ENCODE peak calls at places on chromosomes 7 and 10, in five cellular contexts. B, J, G, T and C are unnamed samples.

GRCh38 chr7:138208010-138208634 is 131.9 kb downstream of the AKR1D1 start:
- DNase-seq in B (no peak), J (no peak), G (no peak), T (no peak), C (no peak)

GRCh38 chr7:135943266-135943889 is 33.8 kb downstream of the MTPN start:
- DNase-seq in B (no peak), J (no peak), G (no peak), T (no peak), C (no peak)

GRCh38 chr10:110285501-110285900 is 19.2 kb downstream of the SMNDC1 start:
- DNase-seq in B (no peak), J (no peak), G (no peak), T (peak), C (no peak)

GRCh38 chr7:75617634-75618234 is 121.0 kb downstream of the HIP1 start:
- DNase-seq in B (peak), J (peak), G (peak), T (no peak), C (no peak)

GRCh38 chr7:149456770-149457421 is 4.0 kb downstream of the ZNF777 start:
- DNase-seq in B (no peak), J (peak), G (no peak), T (no peak), C (no peak)

GRCh38 chr7:63117-63480 is 129.3 kb upstream of the FAM20C start:
- DNase-seq in B (no peak), J (no peak), G (no peak), T (no peak), C (no peak)

GRCh38 chr10:111990734-111991133 is 192.8 kb downstream of the GPAM start:
- DNase-seq in B (no peak), J (no peak), G (no peak), T (peak), C (peak)

GRCh38 chr7:96211954-96212353 is 109.9 kb downstream of the SLC25A13 start:
- DNase-seq in B (no peak), J (no peak), G (no peak), T (peak), C (no peak)

GRCh38 chr7:144653449-144653848 is 182.4 kb downstream of the TPK1 start:
- DNase-seq in B (no peak), J (no peak), G (no peak), T (no peak), C (no peak)

GRCh38 chr10:13891542-13892431 is 305.0 kb downstream of the PRPF18 start:
- DNase-seq in B (no peak), J (no peak), G (no peak), T (peak), C (no peak)

GRCh38 chr10:60351191-60351853 is 38.4 kb downstream of the ANK3 start:
- DNase-seq in B (no peak), J (no peak), G (no peak), T (no peak), C (no peak)

GRCh38 chr7:12647364-12648219 is 39.8 kb upstream of the ARL4A start:
- DNase-seq in B (no peak), J (peak), G (no peak), T (peak), C (no peak)

GRCh38 chr7:127776776-127777390 is 124.9 kb downstream of the SND1 start:
- DNase-seq in B (no peak), J (peak), G (no peak), T (no peak), C (no peak)

GRCh38 chr10:75477681-75478080 is 46.3 kb downstream of the LRMDA start:
- DNase-seq in B (no peak), J (no peak), G (no peak), T (no peak), C (peak)

GRCh38 chr10:95035343-95036283 is 33.7 kb downstream of the CYP2C8 start:
- DNase-seq in B (no peak), J (no peak), G (no peak), T (no peak), C (no peak)

GRCh38 chr10:92517034-92517655 is 56.7 kb downstream of the IDE start:
- DNase-seq in B (peak), J (peak), G (peak), T (peak), C (peak)

GRCh38 chr7:4416436-4417092 is 265.5 kb upstream of the FOXK1 start:
- DNase-seq in B (no peak), J (peak), G (peak), T (no peak), C (peak)

GRCh38 chr7:150668472-150668911 is 17.0 kb upstream of the GIMAP2 start:
- DNase-seq in B (peak), J (no peak), G (no peak), T (no peak), C (no peak)

GRCh38 chr7:136228185-136228584 is 251.0 kb upstream of the MTPN start:
- DNase-seq in B (no peak), J (no peak), G (no peak), T (no peak), C (no peak)

GRCh38 chr10:52653510-52653909 is 119.1 kb downstream of the MBL2 start:
- DNase-seq in B (no peak), J (no peak), G (peak), T (no peak), C (no peak)

GRCh38 chr7:72243329-72243728 is 168.8 kb downstream of the CALN1 start:
- DNase-seq in B (no peak), J (no peak), G (no peak), T (no peak), C (no peak)

GRCh38 chr7:140390034-140390433 is 8.3 kb downstream of the SLC37A3 start:
- DNase-seq in B (no peak), J (no peak), G (no peak), T (no peak), C (no peak)

GRCh38 chr7:40716052-40716451 is 581.2 kb downstream of the SUGCT start:
- DNase-seq in B (no peak), J (peak), G (no peak), T (no peak), C (no peak)

GRCh38 chr10:15321431-15322321 is 49.4 kb downstream of the FAM171A1 start:
- DNase-seq in B (no peak), J (no peak), G (no peak), T (no peak), C (no peak)

GRCh38 chr7:83130623-83131545 is 31.8 kb downstream of the PCLO start:
- DNase-seq in B (no peak), J (no peak), G (no peak), T (peak), C (no peak)

GRCh38 chr7:106039486-106040060 is 72.5 kb downstream of the SYPL1 start:
- DNase-seq in B (no peak), J (no peak), G (no peak), T (peak), C (peak)

GRCh38 chr10:45308707-45309106 is 6.7 kb downstream of the OR13A1 start:
- DNase-seq in B (no peak), J (no peak), G (no peak), T (peak), C (no peak)

GRCh38 chr7:140478361-140479061 is 794 bp downstream of the MKRN1 start:
- DNase-seq in B (peak), J (peak), G (peak), T (peak), C (no peak)

GRCh38 chr7:85185355-85186082 is 1.3 kb downstream of the SEMA3D start:
- DNase-seq in B (no peak), J (peak), G (peak), T (peak), C (peak)

GRCh38 chr7:36658603-36659516 is 65.4 kb downstream of the AOAH start:
- DNase-seq in B (no peak), J (peak), G (no peak), T (peak), C (no peak)

GRCh38 chr7:108299251-108300014 is 156.8 kb downstream of the NRCAM start:
- DNase-seq in B (no peak), J (peak), G (no peak), T (no peak), C (no peak)

GRCh38 chr10:129730993-129731325 is 233.1 kb downstream of the EBF3 start:
- DNase-seq in B (no peak), J (no peak), G (no peak), T (no peak), C (no peak)

GRCh38 chr7:134552105-134552504 is 3.2 kb downstream of the AKR1B15 start:
- DNase-seq in B (no peak), J (peak), G (no peak), T (peak), C (peak)

GRCh38 chr7:131625817-131626372 is 69.5 kb upstream of the PODXL start:
- DNase-seq in B (no peak), J (peak), G (no peak), T (peak), C (no peak)

GRCh38 chr7:74454948-74455804 is 1.5 kb downstream of the GTF2IRD1 start:
- DNase-seq in B (no peak), J (no peak), G (peak), T (no peak), C (no peak)

GRCh38 chr7:144388950-144389349 is 14.5 kb downstream of the NOBOX start:
- DNase-seq in B (no peak), J (no peak), G (no peak), T (peak), C (no peak)

GRCh38 chr7:122136639-122137253 is 7.3 kb downstream of the AASS start:
- DNase-seq in B (no peak), J (peak), G (no peak), T (no peak), C (no peak)

GRCh38 chr7:110831450-110831849 is 259.5 kb upstream of the LRRN3 start:
- DNase-seq in B (no peak), J (no peak), G (no peak), T (no peak), C (no peak)

GRCh38 chr7:27835408-27835807 is 95.4 kb downstream of the TAX1BP1 start:
- DNase-seq in B (no peak), J (no peak), G (no peak), T (no peak), C (no peak)

GRCh38 chr7:81183326-81183725 is 264.5 kb upstream of the SEMA3C start:
- DNase-seq in B (no peak), J (no peak), G (no peak), T (no peak), C (no peak)